ENCODE peak calls at places on chromosomes 12 and 14, in eight cellular contexts. R is WTC11, K is WERI-Rb-1, S is epithelial cell of esophagus, V is fibroblast of lung, G is left ventricle myocardium inferior, C is psoas muscle, L is endothelial cell. E is an unnamed sample.

GRCh38 chr12:52867636-52868035 is 18.8 kb upstream of the KRT78 start:
- DNase-seq in R (no peak), K (no peak), S (peak; percentile 96), V (no peak), G (peak; percentile 73), C (peak; percentile 69), L (no peak), E (no peak)

GRCh38 chr14:24051162-24051788 is 534 bp upstream of the CARMIL3 start:
- DNase-seq in R (peak; percentile 35), K (no peak), S (no peak), V (no peak), G (no peak), C (no peak), L (no peak), E (peak; percentile 43)

GRCh38 chr12:109678732-109679131 is 34.9 kb upstream of the FAM222A start:
- DNase-seq in R (no peak), K (peak; percentile 66), S (no peak), V (no peak), G (no peak), C (no peak), L (no peak), E (no peak)

GRCh38 chr14:49218436-49219092 is 367.6 kb downstream of the RPS29 start:
- DNase-seq in R (no peak), K (no peak), S (no peak), V (peak; percentile 76), G (no peak), C (no peak), L (no peak), E (no peak)

GRCh38 chr12:123089631-123090353 is 61.1 kb downstream of the PITPNM2 start:
- DNase-seq in R (no peak), K (no peak), S (peak; percentile 98), V (peak; percentile 96), G (no peak), C (no peak), L (no peak), E (no peak)

GRCh38 chr12:28872654-28873268 is 276.3 kb upstream of the FAR2 start:
- DNase-seq in R (peak; percentile 76), K (peak; percentile 72), S (peak; percentile 79), V (peak; percentile 70), G (no peak), C (no peak), L (peak; percentile 77), E (peak; percentile 33)

GRCh38 chr12:132319991-132320570 is 9.3 kb downstream of the GALNT9 start:
- DNase-seq in R (no peak), K (no peak), S (no peak), V (no peak), G (no peak), C (no peak), L (no peak), E (no peak)

GRCh38 chr12:1716911-1717310 is 26.0 kb downstream of the ADIPOR2 start:
- DNase-seq in R (no peak), K (no peak), S (no peak), V (no peak), G (no peak), C (no peak), L (no peak), E (no peak)

GRCh38 chr14:95292660-95293425 is 26.9 kb downstream of the CLMN start:
- DNase-seq in R (no peak), K (no peak), S (no peak), V (no peak), G (no peak), C (no peak), L (no peak), E (no peak)

GRCh38 chr14:74955229-74955999 is at the start of gene PGF:
- DNase-seq in R (peak; percentile 80), K (peak; percentile 80), S (peak; percentile 65), V (no peak), G (peak; percentile 75), C (peak; percentile 73), L (peak; percentile 68), E (peak; percentile 75)

GRCh38 chr12:12721251-12721689 is 4.1 kb downstream of the CDKN1B start:
- DNase-seq in R (no peak), K (no peak), S (peak; percentile 44), V (no peak), G (no peak), C (no peak), L (no peak), E (no peak)

GRCh38 chr12:95784286-95784685 is 6.3 kb downstream of the NTN4 start:
- DNase-seq in R (no peak), K (no peak), S (peak; percentile 46), V (no peak), G (no peak), C (peak; percentile 29), L (no peak), E (no peak)

GRCh38 chr12:124823272-124823970 is 40.2 kb downstream of the SCARB1 start:
- DNase-seq in R (no peak), K (no peak), S (no peak), V (no peak), G (no peak), C (no peak), L (no peak), E (no peak)

DNA sequence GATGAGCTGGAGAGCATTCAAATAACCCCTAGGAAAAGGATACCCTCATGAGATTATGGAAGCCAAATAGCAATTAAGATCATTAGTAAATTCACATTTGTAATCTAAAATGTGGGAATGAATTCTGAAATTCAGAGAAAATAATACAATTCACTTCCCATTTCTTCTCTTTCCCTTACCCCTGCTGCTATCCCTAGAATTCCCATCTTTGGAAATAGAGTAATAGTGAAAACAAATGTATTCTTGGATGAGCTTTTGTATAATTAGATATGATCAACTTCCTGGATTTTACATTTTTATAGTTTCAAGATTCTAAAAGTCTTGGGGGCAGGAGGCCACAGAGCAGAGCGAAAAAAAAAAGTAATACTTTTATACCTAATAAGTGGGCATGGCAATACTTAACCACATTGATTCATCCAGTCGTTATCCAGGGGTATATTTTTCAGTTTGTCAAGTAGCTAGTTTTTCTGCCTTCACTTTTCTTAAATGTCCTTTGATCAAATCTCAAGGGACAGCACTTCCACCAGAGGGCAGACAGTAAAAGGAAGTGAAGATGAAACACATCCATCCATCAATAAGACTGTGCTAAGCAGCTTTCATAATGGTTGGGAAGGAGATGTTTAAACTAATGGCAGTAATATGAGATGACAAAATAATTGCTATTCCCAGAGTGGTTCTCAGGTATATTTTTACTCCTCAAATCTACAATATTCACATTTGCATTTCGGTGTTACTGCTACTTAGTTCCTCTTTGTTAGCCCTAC is 401.3 kb downstream of the DIO2 start:
- DNase-seq in R (no peak), K (peak; percentile 39), S (peak; percentile 22), V (peak; percentile 8), G (no peak), C (no peak), L (no peak), E (no peak)
- TF ChIP-seq CTCF in R (no peak), K (peak; percentile 49), S (peak; percentile 31), V (no peak), G (no peak), C (peak; percentile 12), L (peak; percentile 26), E (no peak)

DNA sequence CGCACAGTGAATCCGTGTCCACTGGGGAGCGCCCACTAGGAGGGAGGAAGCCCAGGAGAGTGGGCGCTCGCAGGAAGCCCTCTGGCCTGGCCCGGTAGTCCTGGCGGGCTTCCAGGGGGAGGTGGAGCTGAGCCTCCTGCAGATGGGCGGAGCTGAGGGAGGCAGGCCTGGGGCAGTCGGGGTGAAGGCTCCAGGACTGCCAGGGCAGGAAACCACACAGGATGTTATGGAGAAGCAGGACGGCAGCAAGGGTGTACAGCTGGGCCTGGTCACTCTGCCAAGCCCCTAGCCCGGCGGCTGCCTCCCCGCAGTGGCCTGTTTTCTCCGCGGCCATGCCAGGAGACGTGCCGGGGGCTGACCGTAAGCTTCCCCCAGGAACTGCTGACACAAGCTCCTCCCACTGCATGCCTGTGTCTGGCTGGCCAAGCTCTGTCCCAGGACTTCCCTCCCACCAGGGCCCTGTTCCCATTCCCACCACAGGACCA is 143.5 kb upstream of the C14orf180 start:
- DNase-seq in R (peak; percentile 16), K (no peak), S (no peak), V (peak; percentile 37), G (peak; percentile 78), C (peak; percentile 70), L (peak; percentile 39), E (peak; percentile 46)
- TF ChIP-seq CTCF in R (no peak), K (no peak), S (no peak), V (no peak), G (peak; percentile 6), C (no peak), L (no peak), E (no peak)

GRCh38 chr14:99550387-99550992 is 53.5 kb downstream of the CCDC85C start:
- DNase-seq in R (no peak), K (no peak), S (no peak), V (no peak), G (no peak), C (no peak), L (no peak), E (no peak)

GRCh38 chr14:99552021-99552553 is 51.9 kb downstream of the CCDC85C start:
- DNase-seq in R (no peak), K (no peak), S (no peak), V (no peak), G (no peak), C (no peak), L (no peak), E (no peak)

GRCh38 chr14:99554184-99554583 is 49.8 kb downstream of the CCDC85C start:
- DNase-seq in R (no peak), K (no peak), S (no peak), V (no peak), G (peak; percentile 54), C (no peak), L (no peak), E (no peak)

GRCh38 chr14:99551034-99551922 is 52.7 kb downstream of the CCDC85C start:
- DNase-seq in R (no peak), K (no peak), S (no peak), V (no peak), G (no peak), C (no peak), L (no peak), E (no peak)

GRCh38 chr14:99552572-99553216 is 51.3 kb downstream of the CCDC85C start:
- DNase-seq in R (no peak), K (no peak), S (no peak), V (no peak), G (peak; percentile 44), C (no peak), L (no peak), E (no peak)
- TF ChIP-seq CTCF in R (no peak), K (no peak), S (no peak), V (no peak), G (no peak), C (no peak), L (no peak), E (no peak)

DNA sequence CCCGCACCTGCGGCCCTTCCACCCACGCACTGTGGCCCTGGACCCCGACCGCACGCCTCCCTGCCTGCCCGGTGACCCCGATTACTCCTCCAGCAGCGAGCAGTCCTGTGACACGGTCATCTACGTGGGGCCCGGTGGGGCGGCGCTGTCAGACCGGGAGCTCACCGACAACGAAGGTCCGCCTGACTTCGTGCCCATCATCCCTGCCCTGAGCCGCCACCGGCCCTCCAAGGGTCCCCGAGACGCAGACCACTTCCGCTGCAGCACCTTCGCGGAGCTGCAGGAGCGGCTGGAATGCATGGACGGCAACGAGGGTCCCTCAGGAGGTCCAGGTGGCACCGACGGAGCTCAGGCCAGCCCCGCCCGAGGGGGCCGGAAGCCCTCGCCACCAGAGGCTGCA is 36.7 kb downstream of the KIF26A start:
- DNase-seq in R (no peak), K (no peak), S (no peak), V (no peak), G (no peak), C (no peak), L (no peak), E (no peak)
- TF ChIP-seq CTCF in R (no peak), K (no peak), S (no peak), V (no peak), G (no peak), C (no peak), L (no peak), E (no peak)

GRCh38 chr12:107126688-107127481 is 33.5 kb upstream of the CRY1 start:
- DNase-seq in R (no peak), K (peak; percentile 20), S (peak; percentile 40), V (no peak), G (no peak), C (no peak), L (no peak), E (no peak)
- TF ChIP-seq CTCF in R (no peak), K (peak; percentile 44), S (peak; percentile 65), V (peak; percentile 39), G (no peak), C (no peak), L (no peak), E (no peak)

E was measured in GM13976.